ENCODE peak calls at places on chromosomes 6 and 20, in five cellular contexts. X, K, J, H and Z are unnamed samples.
A peak's percentile ranks its signal among the peaks of the same experiment; 100 is the strongest.

GRCh38 chr6:34451192-34451591 is 14.7 kb upstream of the PACSIN1 start:
- DNase-seq in X (no peak), K (no peak), J (no peak), H (no peak), Z (no peak)

GRCh38 chr6:21241231-21242130 is 352.1 kb upstream of the SOX4 start:
- DNase-seq in X (no peak), K (no peak), J (no peak), H (no peak), Z (no peak)

GRCh38 chr6:88958842-88959241 is 4.6 kb downstream of the RNGTT start:
- DNase-seq in X (no peak), K (no peak), J (no peak), H (no peak), Z (no peak)

GRCh38 chr6:137217801-137218472 is 1.2 kb downstream of the IFNGR1 start:
- DNase-seq in X (no peak), K (no peak), J (peak; percentile 31), H (no peak), Z (no peak)

GRCh38 chr6:35248300-35248699 is 11.2 kb upstream of the ZNF76 start:
- DNase-seq in X (no peak), K (no peak), J (no peak), H (no peak), Z (no peak)

GRCh38 chr20:2171266-2171790 is 69.7 kb downstream of the STK35 start:
- DNase-seq in X (no peak), K (no peak), J (no peak), H (no peak), Z (no peak)

GRCh38 chr6:157533397-157533814 is 152.4 kb downstream of the ZDHHC14 start:
- DNase-seq in X (peak; percentile 62), K (no peak), J (no peak), H (no peak), Z (no peak)

GRCh38 chr20:24911461-24911860 is 37.6 kb upstream of the CST7 start:
- DNase-seq in X (peak; percentile 1), K (no peak), J (peak; percentile 3), H (no peak), Z (no peak)

GRCh38 chr6:30712441-30712840 is 4.6 kb downstream of the MDC1 start:
- DNase-seq in X (no peak), K (no peak), J (no peak), H (no peak), Z (no peak)

GRCh38 chr6:41306187-41306854 is 19.8 kb upstream of the TREM1 start:
- DNase-seq in X (peak; percentile 85), K (no peak), J (peak; percentile 21), H (peak; percentile 58), Z (peak; percentile 78)

GRCh38 chr6:16414205-16414604 is 175.8 kb downstream of the GMPR start:
- DNase-seq in X (no peak), K (no peak), J (no peak), H (no peak), Z (peak; percentile 15)

GRCh38 chr6:131951576-131952230 is 531 bp upstream of the CCN2 start:
- DNase-seq in X (peak; percentile 52), K (no peak), J (no peak), H (no peak), Z (peak; percentile 41)

GRCh38 chr6:131950767-131951575 is at the start of gene CCN2:
- DNase-seq in X (peak; percentile 97), K (peak; percentile 100), J (peak; percentile 63), H (peak; percentile 48), Z (peak; percentile 99)

GRCh38 chr6:131948692-131949614 is 2.2 kb downstream of the CCN2 start:
- DNase-seq in X (no peak), K (peak; percentile 63), J (no peak), H (no peak), Z (peak; percentile 11)

GRCh38 chr6:131949615-131949908 is 1.6 kb downstream of the CCN2 start:
- DNase-seq in X (no peak), K (peak; percentile 89), J (no peak), H (no peak), Z (no peak)

DNA sequence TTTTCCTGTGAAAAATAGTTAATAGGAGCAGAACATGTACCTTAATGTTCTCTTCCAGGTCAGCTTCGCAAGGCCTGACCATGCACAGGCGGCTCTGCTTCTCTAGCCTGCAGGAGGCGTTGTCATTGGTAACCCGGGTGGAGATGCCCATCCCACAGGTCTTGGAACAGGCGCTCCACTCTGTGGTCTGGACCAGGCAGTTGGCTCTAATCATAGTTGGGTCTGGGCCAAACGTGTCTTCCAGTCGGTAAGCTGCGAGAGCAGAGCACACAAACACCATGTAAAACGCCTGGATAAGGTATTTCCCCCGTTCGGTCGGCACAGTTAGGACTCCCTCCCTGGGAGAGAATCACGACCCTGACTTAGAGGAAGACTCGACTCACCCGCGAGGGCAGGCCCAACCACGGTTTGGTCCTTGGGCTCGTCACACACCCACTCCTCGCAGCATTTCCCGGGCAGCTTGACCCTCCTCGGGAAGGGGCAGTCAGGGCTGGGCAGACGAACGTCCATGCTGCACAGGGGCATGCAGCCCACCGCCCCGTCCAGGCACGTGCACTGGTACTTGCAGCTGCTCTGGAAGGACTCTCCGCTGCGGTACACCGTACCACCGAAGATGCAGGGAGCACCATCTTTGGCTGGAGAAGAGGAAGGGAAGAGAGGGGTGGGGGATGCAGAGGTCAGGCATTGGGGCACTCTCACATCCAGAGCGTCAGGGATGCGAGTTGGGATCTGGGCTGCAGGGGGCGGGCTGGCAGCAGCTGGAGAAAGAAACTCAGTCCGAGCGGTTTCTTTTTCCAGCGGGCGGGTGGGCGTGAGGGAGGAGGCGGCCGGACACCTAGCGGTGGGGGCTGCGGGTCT is 1.0 kb downstream of the CCN2 start:
- DNase-seq in X (peak; percentile 75), K (peak; percentile 81), J (peak; percentile 74), H (peak; percentile 32), Z (peak; percentile 88)
- TF ChIP-seq CTCF in X (peak; percentile 72), K (peak; percentile 63), J (peak; percentile 33), H (peak; percentile 51), Z (peak; percentile 47)

GRCh38 chr20:3409417-3409816 is 1.9 kb upstream of the DNAAF9 start:
- DNase-seq in X (no peak), K (no peak), J (no peak), H (no peak), Z (no peak)

GRCh38 chr20:3406481-3407425 is 716 bp downstream of the DNAAF9 start:
- DNase-seq in X (peak; percentile 67), K (peak; percentile 21), J (peak; percentile 57), H (no peak), Z (peak; percentile 67)

GRCh38 chr20:3405696-3406358 is 1.6 kb downstream of the DNAAF9 start:
- DNase-seq in X (no peak), K (no peak), J (no peak), H (no peak), Z (no peak)

GRCh38 chr20:3408251-3408637 is 775 bp upstream of the DNAAF9 start:
- DNase-seq in X (no peak), K (no peak), J (no peak), H (no peak), Z (no peak)

DNA sequence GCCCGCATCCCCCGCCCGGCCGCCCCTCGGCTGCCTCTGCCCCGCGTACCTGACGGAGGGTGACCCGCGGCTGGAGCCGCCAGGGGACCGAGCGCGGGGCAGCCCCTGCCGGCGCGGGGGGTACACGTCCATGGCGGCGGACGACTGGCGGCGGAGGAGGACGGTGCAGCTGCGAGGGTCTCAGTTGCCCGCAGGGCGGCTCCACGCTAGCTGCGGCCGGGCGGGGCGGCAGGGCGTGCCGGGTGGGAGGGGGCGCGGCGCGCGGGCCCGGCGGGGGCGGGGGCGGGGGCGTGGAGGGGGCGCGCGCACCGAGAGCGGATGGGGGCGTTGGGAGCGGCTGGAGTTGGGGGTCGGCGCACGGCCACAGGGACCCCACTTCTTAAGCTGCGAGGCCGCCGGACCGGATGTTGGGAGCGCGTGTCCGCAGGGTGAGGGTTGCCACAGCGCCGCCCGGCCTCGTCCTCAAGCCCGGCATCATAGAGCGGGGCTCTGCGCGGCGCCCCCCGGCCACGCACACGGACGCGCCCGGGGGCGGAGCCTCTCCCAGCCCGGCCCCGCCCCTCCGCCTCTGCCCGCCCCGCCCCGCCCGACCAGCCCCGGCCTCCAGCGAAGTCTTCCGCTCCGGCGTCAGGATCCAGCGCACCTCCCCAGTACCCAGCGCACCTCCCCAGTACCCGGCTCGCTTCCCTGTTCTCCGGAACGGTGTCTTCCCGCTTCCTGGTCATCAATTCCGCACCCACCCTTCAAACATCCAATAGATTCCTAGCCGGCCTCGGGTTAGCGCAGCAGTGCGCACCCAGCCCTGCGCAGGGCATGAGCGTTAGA is at the start of gene DNAAF9:
- DNase-seq in X (peak; percentile 80), K (no peak), J (peak; percentile 96), H (peak; percentile 38), Z (peak; percentile 88)
- TF ChIP-seq CTCF in X (no peak), K (peak; percentile 6), J (peak; percentile 44), H (peak; percentile 39), Z (peak; percentile 18)

GRCh38 chr6:38773338-38773737 is 58.2 kb downstream of the DNAH8 start:
- DNase-seq in X (peak; percentile 87), K (no peak), J (no peak), H (peak; percentile 47), Z (peak; percentile 3)
- TF ChIP-seq CTCF in X (peak; percentile 83), K (peak; percentile 13), J (peak; percentile 24), H (peak; percentile 82), Z (peak; percentile 21)

DNA sequence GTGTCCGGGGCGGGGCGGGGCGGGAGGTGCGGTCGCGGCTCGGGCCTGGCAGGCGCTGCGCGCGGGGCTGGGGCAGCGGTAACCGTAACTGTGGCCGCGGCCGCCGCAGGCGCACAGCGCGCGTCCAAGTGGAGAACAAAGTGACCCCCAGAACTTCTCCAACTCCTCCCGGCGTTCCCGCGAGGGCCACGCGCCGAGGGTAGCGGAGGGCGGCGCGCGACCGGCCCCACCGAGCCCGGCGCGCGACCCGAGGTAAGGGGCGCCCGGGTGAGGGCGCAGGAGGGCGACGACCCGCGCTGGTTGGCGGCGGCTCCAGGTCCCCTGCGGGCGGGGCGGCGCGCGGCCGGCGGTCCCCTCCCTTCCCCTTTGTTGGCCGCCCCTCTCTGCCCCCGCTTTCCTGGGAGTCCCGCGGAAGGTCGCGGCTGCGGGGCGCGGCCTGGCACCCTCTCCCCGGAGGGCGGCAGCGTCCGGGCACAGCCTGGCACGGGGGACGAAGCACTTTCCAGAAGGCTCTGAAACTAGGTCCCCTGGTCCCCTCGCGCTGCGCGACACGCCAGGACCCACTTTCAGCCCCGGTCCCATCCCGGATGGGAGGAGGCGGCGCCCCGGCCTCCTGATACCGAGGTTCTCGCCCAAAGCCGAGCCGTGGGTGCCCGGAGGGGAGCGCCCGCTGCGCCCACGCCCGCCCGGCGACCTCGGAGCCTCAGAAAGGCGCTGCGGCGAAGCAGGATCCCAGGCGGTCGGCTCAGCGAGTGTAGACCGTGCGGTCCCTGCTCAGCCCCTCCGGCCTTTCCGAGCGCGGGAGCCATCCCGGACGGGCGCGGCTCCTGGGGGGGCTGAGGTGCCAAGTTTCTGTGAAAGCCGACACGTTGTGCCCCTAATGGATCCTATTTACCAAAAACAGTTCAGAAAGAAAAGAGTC is at the start of gene TIAM2:
- DNase-seq in X (peak; percentile 79), K (no peak), J (peak; percentile 49), H (no peak), Z (peak; percentile 60)
- TF ChIP-seq CTCF in X (peak; percentile 31), K (no peak), J (no peak), H (no peak), Z (no peak)

DNA sequence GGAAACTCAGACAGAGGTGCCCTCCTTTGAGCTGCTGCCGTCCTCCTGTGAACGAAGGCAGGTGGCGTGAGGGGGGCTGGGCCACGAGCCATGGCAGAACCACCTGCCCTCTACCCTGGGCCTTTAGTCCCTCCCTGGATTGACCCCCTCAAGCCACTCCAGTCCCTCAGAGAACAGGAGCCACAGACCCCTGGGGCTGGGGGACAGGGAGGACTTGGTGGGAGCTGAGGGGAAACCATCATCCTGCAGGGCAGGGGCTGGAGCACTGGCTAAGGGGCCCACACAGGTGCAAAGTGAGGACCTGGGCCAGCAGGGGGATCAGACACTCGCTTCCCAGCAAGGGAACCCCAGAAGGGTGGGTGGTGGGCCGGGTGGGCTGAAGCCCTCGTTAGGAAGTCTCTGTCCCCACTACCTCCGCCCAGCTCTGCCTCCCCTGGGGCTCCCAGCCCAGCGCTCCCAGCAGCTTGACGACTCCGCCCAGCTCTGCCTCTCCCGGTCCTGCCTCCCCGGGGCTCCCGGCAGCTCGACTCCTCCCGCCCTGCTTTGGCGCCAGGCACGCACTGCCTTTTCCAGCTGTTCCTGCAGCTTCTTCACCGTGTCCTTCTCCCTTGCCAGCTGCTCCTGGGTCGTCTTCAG is 44.4 kb downstream of the DSTN start:
- DNase-seq in X (peak; percentile 29), K (no peak), J (peak; percentile 4), H (no peak), Z (peak; percentile 27)
- TF ChIP-seq CTCF in X (no peak), K (no peak), J (no peak), H (no peak), Z (no peak)